ENCODE peak calls at places on chromosome 19, in ten cellular contexts. M is Peyer's patch, H is ascending aorta, T is fibroblast of lung, I is endodermal cell, A is IMR-90, C is tibial artery, O is SJSA1, R is tibial nerve, G is mucosa of descending colon. W is an unnamed sample. For H3K4me1 and H3K36me3, the result is how much of the 10 kb centered on the place peaks cover.

GRCh38 chr19:11581740-11582139 is 4.3 kb upstream of the ACP5 start:
- DNase-seq in I (no peak), C (no peak), R (no peak), G (no peak), T (no peak), M (no peak), H (no peak), O (no peak), A (peak), W (no peak)

GRCh38 chr19:38648789-38649304 is 1.4 kb downstream of the ACTN4 start:
- DNase-seq in T (no peak), C (no peak), A (no peak), M (no peak), R (no peak), G (peak), H (no peak), O (no peak), I (peak), W (no peak)

GRCh38 chr19:45468159-45468651 is 409 bp downstream of the FOSB start:
- DNase-seq in R (peak), M (peak), A (no peak), I (peak), O (peak), G (no peak), H (no peak), T (no peak), C (peak), W (no peak)

GRCh38 chr19:18697680-18698079 is 14.2 kb downstream of the CRTC1 start:
- DNase-seq in M (no peak), R (no peak), A (no peak), T (no peak), H (no peak), G (peak), O (no peak), C (no peak), I (no peak), W (no peak)

GRCh38 chr19:48739835-48740704 is at the start of gene RASIP1:
- DNase-seq in R (no peak), A (no peak), O (no peak), T (no peak), I (peak), M (no peak), G (no peak), H (no peak), C (no peak), W (no peak)

GRCh38 chr19:12800873-12801465 is 631 bp downstream of the PRDX2 start:
- DNase-seq in M (peak), G (peak), C (peak), A (no peak), T (no peak), O (no peak), I (peak), H (no peak), R (no peak), W (peak)

GRCh38 chr19:12668937-12669271 is 2.3 kb downstream of the WDR83 start:
- DNase-seq in I (no peak), T (peak), R (peak), A (peak), M (no peak), G (peak), H (peak), O (no peak), C (peak), W (peak)

GRCh38 chr19:13208964-13209796 is 59.0 kb downstream of the IER2 start:
- DNase-seq in G (no peak), H (no peak), A (no peak), I (peak), O (no peak), R (no peak), M (no peak), T (no peak), C (peak), W (no peak)

GRCh38 chr19:49497047-49497789 is 984 bp downstream of the RPS11 start:
- DNase-seq in C (no peak), O (peak), A (peak), H (peak), G (peak), T (peak), M (peak), R (peak), I (peak), W (peak)

GRCh38 chr19:56333506-56333905 is 18.9 kb upstream of the ZSCAN5A start:
- DNase-seq in H (no peak), C (no peak), O (peak), G (peak), T (peak), A (peak), I (peak), R (peak), M (no peak), W (peak)

GRCh38 chr19:39307233-39307821 is 11.1 kb downstream of the IFNL1 start:
- DNase-seq in O (no peak), T (no peak), I (peak), C (peak), H (no peak), R (no peak), G (peak), A (no peak), M (peak), W (peak)

GRCh38 chr19:49791776-49792445 is 21.2 kb downstream of the FUZ start:
- DNase-seq in C (no peak), O (no peak), M (no peak), I (no peak), H (no peak), T (no peak), R (no peak), G (no peak), A (no peak), W (no peak)

GRCh38 chr19:48664476-48664875 is 8.3 kb downstream of the NTN5 start:
- DNase-seq in C (no peak), G (no peak), H (no peak), I (no peak), R (no peak), T (no peak), M (no peak), O (no peak), A (no peak), W (no peak)

GRCh38 chr19:1251233-1251502 is 2.8 kb downstream of the MIDN start:
- DNase-seq in T (peak), M (no peak), C (no peak), O (no peak), I (no peak), H (no peak), A (peak), R (no peak), G (peak), W (no peak)
- H3K4me1 ChIP-seq in T (under half), M (under half), C (half or more), O (half or more), I (under half), H (under half), A (under half), R (half or more), G (half or more), W (under half)

GRCh38 chr19:4326215-4326836 is 12.3 kb downstream of the STAP2 start:
- DNase-seq in H (no peak), O (no peak), A (no peak), M (no peak), R (no peak), C (no peak), G (no peak), I (no peak), T (no peak), W (no peak)

GRCh38 chr19:4327877-4328242 is 10.8 kb downstream of the STAP2 start:
- DNase-seq in G (no peak), O (peak), I (no peak), M (no peak), R (no peak), C (no peak), A (no peak), H (no peak), T (no peak), W (no peak)

GRCh38 chr19:4328243-4328990 is 10.2 kb downstream of the STAP2 start:
- DNase-seq in I (peak), T (peak), R (peak), O (peak), C (peak), A (peak), M (peak), H (peak), G (peak), W (peak)

GRCh38 chr19:4327252-4327876 is 11.3 kb downstream of the STAP2 start:
- DNase-seq in A (peak), T (peak), H (peak), M (no peak), G (peak), R (peak), I (peak), O (peak), C (peak), W (peak)

DNA sequence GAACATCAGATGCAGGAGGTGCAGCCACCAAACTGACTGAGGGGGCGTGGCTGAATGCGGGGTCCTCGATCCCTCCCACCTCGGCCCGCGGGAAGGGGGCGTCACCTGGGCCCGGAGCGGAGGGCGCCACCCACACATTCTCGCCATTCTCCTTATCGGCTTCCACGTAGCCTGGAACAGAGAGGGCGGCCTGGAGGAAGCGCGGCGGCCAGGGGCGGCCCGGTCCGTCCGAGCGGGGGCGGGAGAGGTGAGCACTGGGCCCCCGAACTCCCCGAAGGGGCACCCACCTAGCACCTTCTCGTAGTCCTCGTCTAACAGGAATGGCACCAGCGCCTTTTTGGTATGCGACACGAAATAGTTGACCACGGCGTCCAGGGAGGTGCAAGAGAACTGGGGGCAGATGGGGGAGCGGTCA is 11.8 kb downstream of the STAP2 start:
- DNase-seq in R (no peak), G (no peak), H (no peak), O (no peak), C (no peak), M (no peak), A (no peak), I (peak), T (no peak), W (no peak)
- H3K4me3 ChIP-seq in R (no peak), G (no peak), H (peak), O (no peak), C (no peak), M (no peak), A (no peak), I (no peak), T (no peak), W (no peak)

GRCh38 chr19:1621021-1621420 is 15.8 kb upstream of the UQCR11 start:
- DNase-seq in M (no peak), O (no peak), R (no peak), A (no peak), I (no peak), T (no peak), G (no peak), H (no peak), C (no peak), W (no peak)

GRCh38 chr19:1616875-1617274 is 11.6 kb upstream of the UQCR11 start:
- DNase-seq in M (no peak), C (no peak), I (no peak), O (no peak), T (no peak), A (no peak), R (no peak), G (no peak), H (no peak), W (no peak)

GRCh38 chr19:1619703-1620102 is 14.4 kb upstream of the UQCR11 start:
- DNase-seq in A (no peak), H (no peak), O (no peak), G (no peak), M (no peak), C (no peak), T (no peak), R (no peak), I (no peak), W (no peak)

GRCh38 chr19:1618157-1619093 is 13.2 kb upstream of the UQCR11 start:
- DNase-seq in H (no peak), M (peak), C (no peak), T (no peak), R (no peak), G (peak), O (no peak), I (peak), A (no peak), W (peak)

GRCh38 chr19:1619094-1619439 is 13.8 kb upstream of the UQCR11 start:
- DNase-seq in I (no peak), C (no peak), H (no peak), G (no peak), T (no peak), M (no peak), R (no peak), O (no peak), A (no peak), W (no peak)
- H3K36me3 ChIP-seq in I (half or more), C (half or more), H (half or more), G (under half), T (under half), M (under half), R (under half), O (half or more), A (half or more), W (under half)

GRCh38 chr19:1177322-1178114 is 3.5 kb upstream of the SBNO2 start:
- DNase-seq in H (peak), I (peak), R (no peak), A (peak), M (no peak), G (no peak), O (peak), T (peak), C (peak), W (no peak)

GRCh38 chr19:1182068-1182467 is 8.0 kb upstream of the SBNO2 start:
- DNase-seq in G (no peak), A (no peak), T (no peak), H (no peak), C (no peak), O (no peak), M (no peak), I (peak), R (no peak), W (no peak)

GRCh38 chr19:1183543-1184172 is 9.6 kb upstream of the SBNO2 start:
- DNase-seq in I (peak), O (peak), A (peak), R (no peak), C (no peak), H (no peak), T (no peak), G (no peak), M (peak), W (peak)

GRCh38 chr19:1181606-1182005 is 7.5 kb upstream of the SBNO2 start:
- DNase-seq in C (no peak), R (no peak), O (no peak), M (peak), A (no peak), I (peak), H (no peak), T (no peak), G (peak), W (peak)

GRCh38 chr19:1182727-1183126 is 8.7 kb upstream of the SBNO2 start:
- DNase-seq in I (no peak), H (no peak), C (no peak), G (no peak), R (no peak), T (no peak), A (no peak), O (no peak), M (no peak), W (no peak)
- H3K4me1 ChIP-seq in I (under half), H (under half), C (under half), G (under half), R (under half), T (under half), A (under half), O (under half), M (under half), W (under half)

DNA sequence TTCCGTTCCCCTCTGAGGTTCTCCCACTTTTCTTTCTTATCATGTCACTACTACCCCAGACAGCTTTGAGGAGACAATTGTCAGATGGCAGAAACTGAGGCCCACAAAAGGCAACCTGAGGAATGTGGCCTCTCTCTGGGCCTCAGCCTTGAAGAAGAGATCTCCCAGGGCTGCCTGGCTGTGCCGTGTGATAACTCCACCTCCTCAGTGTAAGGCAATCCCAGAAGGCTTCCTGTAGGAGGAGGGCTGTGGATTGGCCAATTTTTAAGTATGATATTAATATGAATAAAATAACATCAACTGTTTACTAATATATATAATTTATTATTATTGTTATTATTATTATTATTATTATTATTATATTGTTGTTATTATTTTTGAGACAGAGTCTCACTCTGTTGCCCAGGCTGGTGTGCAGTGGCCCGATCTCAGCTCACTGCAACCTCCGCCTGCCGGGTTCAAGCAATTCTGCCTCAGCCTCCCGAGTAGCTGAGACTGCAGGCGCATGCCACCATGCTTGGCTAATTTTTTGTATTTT is 4.5 kb upstream of the DUS3L start:
- DNase-seq in O (no peak), T (no peak), A (no peak), G (no peak), R (no peak), H (no peak), C (no peak), M (no peak), I (no peak), W (no peak)
- H3K4me3 ChIP-seq in O (no peak), T (no peak), A (no peak), G (no peak), R (no peak), H (no peak), C (no peak), M (no peak), I (no peak), W (no peak)

DNA sequence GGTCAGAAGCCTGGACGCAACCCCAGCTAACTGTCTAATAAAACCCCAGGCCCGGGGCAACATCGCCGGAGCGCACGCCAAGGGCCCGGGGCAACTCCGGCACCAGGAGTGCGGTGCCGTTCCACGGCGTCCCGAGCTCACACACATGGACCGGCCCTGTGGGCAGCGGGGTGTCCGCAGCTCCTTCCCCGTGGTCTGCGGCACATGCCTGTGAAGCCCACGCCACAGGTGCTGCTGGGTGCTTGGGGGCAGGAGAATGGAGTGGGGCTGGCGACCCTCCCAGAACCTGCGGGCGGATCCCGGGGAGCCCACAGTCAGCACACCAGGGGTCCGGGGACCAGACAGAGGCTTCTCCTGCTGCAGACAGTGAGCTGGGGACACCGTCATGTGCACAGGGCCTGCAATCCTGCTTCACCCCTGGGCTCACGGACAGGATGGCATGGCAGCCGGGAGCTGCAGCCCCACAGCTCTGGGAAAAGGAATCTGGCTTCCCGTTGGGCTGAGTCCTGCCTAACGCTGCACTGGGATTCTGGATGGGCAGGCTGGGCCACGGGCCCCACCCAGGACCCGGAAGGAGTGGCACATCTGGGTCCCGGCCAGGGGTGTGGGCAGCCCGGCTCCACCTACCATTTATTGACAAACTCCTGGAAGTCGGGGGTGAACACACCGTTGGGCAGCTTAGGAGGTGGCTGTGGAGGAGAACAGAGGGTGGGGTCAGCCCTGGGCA is 28.2 kb upstream of the ZBTB7A start:
- DNase-seq in I (no peak), G (peak), A (no peak), M (peak), T (no peak), R (no peak), O (no peak), H (no peak), C (no peak), W (no peak)
- H3K36me3 ChIP-seq in I (under half), G (under half), A (half or more), M (under half), T (under half), R (under half), O (half or more), H (half or more), C (half or more), W (under half)

DNA sequence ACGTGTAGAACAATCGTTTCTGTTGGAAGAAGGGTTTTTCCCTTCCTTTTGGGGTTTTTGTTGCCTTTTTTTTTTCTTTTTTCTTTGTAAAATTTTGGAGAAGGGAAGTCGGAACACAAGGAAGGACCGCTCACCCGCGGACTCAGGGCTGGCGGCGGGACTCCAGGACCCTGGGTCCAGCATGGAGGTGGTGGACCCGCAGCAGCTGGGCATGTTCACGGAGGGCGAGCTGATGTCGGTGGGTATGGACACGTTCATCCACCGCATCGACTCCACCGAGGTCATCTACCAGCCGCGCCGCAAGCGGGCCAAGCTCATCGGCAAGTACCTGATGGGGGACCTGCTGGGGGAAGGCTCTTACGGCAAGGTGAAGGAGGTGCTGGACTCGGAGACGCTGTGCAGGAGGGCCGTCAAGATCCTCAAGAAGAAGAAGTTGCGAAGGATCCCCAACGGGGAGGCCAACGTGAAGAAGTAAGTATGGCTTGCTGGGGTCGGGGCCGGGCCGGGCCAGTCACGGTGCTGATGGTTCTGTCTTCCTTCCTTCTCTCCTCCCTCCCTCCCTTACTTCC is 1.2 kb downstream of the STK11 start:
- DNase-seq in T (no peak), A (no peak), O (peak), M (no peak), G (no peak), C (no peak), H (no peak), R (no peak), I (peak), W (no peak)
- H3K4me1 ChIP-seq in T (under half), A (under half), O (under half), M (under half), G (half or more), C (half or more), H (under half), R (half or more), I (under half), W (under half)

GRCh38 chr19:51127032-51127431 is 2.3 kb downstream of the SIGLEC9 start:
- DNase-seq in T (no peak), O (no peak), I (no peak), G (no peak), M (no peak), A (no peak), H (no peak), C (peak), R (no peak), W (no peak)

GRCh38 chr19:51124729-51125128 is at the start of gene SIGLEC9:
- DNase-seq in O (no peak), A (no peak), T (no peak), G (no peak), H (no peak), M (no peak), R (peak), C (peak), I (no peak), W (no peak)

GRCh38 chr19:51123381-51124186 is 1.1 kb upstream of the SIGLEC9 start:
- DNase-seq in H (no peak), A (no peak), G (no peak), C (no peak), M (no peak), T (no peak), O (no peak), I (no peak), R (peak), W (no peak)

GRCh38 chr19:51124216-51124615 is 490 bp upstream of the SIGLEC9 start:
- DNase-seq in A (no peak), R (no peak), O (no peak), M (no peak), H (no peak), T (no peak), I (no peak), G (no peak), C (no peak), W (no peak)

DNA sequence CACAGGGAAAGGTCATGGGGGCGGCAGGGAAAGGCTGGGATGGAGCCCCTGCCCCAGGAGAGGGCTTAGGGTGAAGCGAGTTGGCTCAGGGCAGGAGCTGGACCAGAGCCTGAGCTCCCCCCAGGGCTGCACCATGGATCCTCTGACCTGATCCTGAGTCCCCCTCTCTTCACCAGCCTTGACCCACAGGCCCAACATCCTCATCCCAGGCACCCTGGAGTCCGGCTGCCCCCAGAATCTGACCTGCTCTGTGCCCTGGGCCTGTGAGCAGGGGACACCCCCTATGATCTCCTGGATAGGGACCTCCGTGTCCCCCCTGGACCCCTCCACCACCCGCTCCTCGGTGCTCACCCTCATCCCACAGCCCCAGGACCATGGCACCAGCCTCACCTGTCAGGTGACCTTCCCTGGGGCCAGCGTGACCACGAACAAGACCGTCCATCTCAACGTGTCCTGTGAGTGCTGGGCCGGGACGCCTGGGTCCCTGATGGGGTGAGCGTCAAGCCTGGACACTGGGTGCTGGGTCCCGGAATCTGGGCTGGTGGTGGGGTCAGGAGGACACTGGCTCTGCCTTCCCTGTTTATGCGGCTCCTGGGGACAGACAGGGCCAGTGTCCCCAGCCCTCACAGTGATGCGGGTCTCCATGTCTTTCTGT is 842 bp downstream of the SIGLEC9 start:
- DNase-seq in I (peak), H (peak), R (no peak), C (peak), O (no peak), M (no peak), G (no peak), A (no peak), T (no peak), W (no peak)
- H3K4me3 ChIP-seq in I (no peak), H (peak), R (peak), C (peak), O (no peak), M (peak), G (no peak), A (no peak), T (no peak), W (no peak)